ENCODE peak calls at places on chromosome 11, in six cellular contexts. C, Q, O, W, A and B are unnamed samples.
A peak's percentile ranks its signal among the peaks of the same experiment; 100 is the strongest.

GRCh38 chr11:116579857-116580727 is 192.7 kb downstream of the BUD13 start:
- ATAC-seq in C (no peak), Q (no peak), O (no peak), W (no peak), A (no peak), B (no peak)

GRCh38 chr11:7442588-7443215 is 42.6 kb upstream of the OLFML1 start:
- ATAC-seq in C (peak; percentile 76), Q (peak; percentile 89), O (peak; percentile 65), W (peak; percentile 87), A (peak; percentile 70), B (peak; percentile 83)

GRCh38 chr11:33766085-33766484 is 8.2 kb downstream of the FBXO3 start:
- ATAC-seq in C (no peak), Q (no peak), O (no peak), W (no peak), A (no peak), B (no peak)

GRCh38 chr11:46665356-46665755 is 35.1 kb downstream of the ARHGAP1 start:
- ATAC-seq in C (no peak), Q (no peak), O (no peak), W (no peak), A (no peak), B (no peak)

GRCh38 chr11:14932447-14932846 is 39.7 kb downstream of the CALCA start:
- ATAC-seq in C (no peak), Q (no peak), O (no peak), W (no peak), A (no peak), B (no peak)

GRCh38 chr11:10659339-10660216 is 34.0 kb downstream of the IRAG1 start:
- ATAC-seq in C (no peak), Q (peak; percentile 57), O (peak; percentile 75), W (peak; percentile 44), A (peak; percentile 41), B (no peak)

GRCh38 chr11:97445561-97445960 is 1055.7 kb downstream of the JRKL start:
- ATAC-seq in C (no peak), Q (no peak), O (no peak), W (no peak), A (no peak), B (no peak)

GRCh38 chr11:3341298-3341697 is 37.6 kb downstream of the ZNF195 start:
- ATAC-seq in C (peak; percentile 67), Q (peak; percentile 36), O (no peak), W (peak; percentile 77), A (no peak), B (no peak)

GRCh38 chr11:70481625-70482528 is 83.5 kb downstream of the CTTN start:
- ATAC-seq in C (no peak), Q (no peak), O (no peak), W (peak; percentile 53), A (no peak), B (no peak)

GRCh38 chr11:68412593-68413475 is 47.7 kb upstream of the PPP6R3 start:
- ATAC-seq in C (no peak), Q (peak; percentile 80), O (no peak), W (peak; percentile 69), A (peak; percentile 39), B (peak; percentile 80)

GRCh38 chr11:91527380-91528030 is 697.1 kb upstream of the FAT3 start:
- ATAC-seq in C (no peak), Q (no peak), O (no peak), W (no peak), A (no peak), B (no peak)

GRCh38 chr11:70424765-70425164 is 26.4 kb downstream of the CTTN start:
- ATAC-seq in C (no peak), Q (no peak), O (no peak), W (no peak), A (no peak), B (peak; percentile 37)

GRCh38 chr11:123597859-123598258 is 56.6 kb downstream of the SCN3B start:
- ATAC-seq in C (no peak), Q (no peak), O (no peak), W (no peak), A (no peak), B (no peak)

GRCh38 chr11:111766834-111767142 is 599 bp upstream of the PPP2R1B start:
- ATAC-seq in C (no peak), Q (peak; percentile 5), O (peak; percentile 48), W (no peak), A (no peak), B (peak; percentile 2)

GRCh38 chr11:23727821-23728220 is 769.0 kb upstream of the LUZP2 start:
- ATAC-seq in C (no peak), Q (no peak), O (no peak), W (no peak), A (no peak), B (no peak)

GRCh38 chr11:111823131-111823530 is 48.2 kb downstream of the ALG9 start:
- ATAC-seq in C (no peak), Q (no peak), O (no peak), W (no peak), A (no peak), B (no peak)

GRCh38 chr11:3880724-3881123 is 25.3 kb downstream of the STIM1 start:
- ATAC-seq in C (no peak), Q (no peak), O (peak; percentile 59), W (peak; percentile 40), A (no peak), B (peak; percentile 66)

GRCh38 chr11:122691751-122692150 is 36.2 kb downstream of the UBASH3B start:
- ATAC-seq in C (no peak), Q (no peak), O (peak; percentile 54), W (no peak), A (no peak), B (no peak)

GRCh38 chr11:33366918-33367317 is 109.7 kb downstream of the HIPK3 start:
- ATAC-seq in C (no peak), Q (no peak), O (no peak), W (no peak), A (no peak), B (no peak)

GRCh38 chr11:61378713-61379313 is 13.6 kb upstream of the TMEM216 start:
- ATAC-seq in C (no peak), Q (no peak), O (peak; percentile 98), W (peak; percentile 62), A (no peak), B (no peak)

GRCh38 chr11:57214494-57214893 is 22.6 kb downstream of the APLNR start:
- ATAC-seq in C (no peak), Q (no peak), O (no peak), W (no peak), A (no peak), B (no peak)

GRCh38 chr11:31711137-31711536 is 100.0 kb downstream of the PAX6 start:
- ATAC-seq in C (no peak), Q (no peak), O (no peak), W (no peak), A (no peak), B (no peak)

GRCh38 chr11:112374486-112375140 is 114.0 kb upstream of the PLET1 start:
- ATAC-seq in C (no peak), Q (no peak), O (no peak), W (no peak), A (no peak), B (no peak)

GRCh38 chr11:114315749-114316368 is 19.7 kb downstream of the NNMT start:
- ATAC-seq in C (no peak), Q (peak; percentile 81), O (peak; percentile 9), W (peak; percentile 91), A (no peak), B (no peak)

GRCh38 chr11:69509846-69510390 is 28.5 kb downstream of the LINC01488 start:
- ATAC-seq in C (no peak), Q (no peak), O (peak; percentile 20), W (no peak), A (no peak), B (no peak)